ENCODE peak calls at places on chromosomes 6 and 20, in seven cellular contexts. One of them, this sample, is unnamed.
A peak's percentile ranks its signal among the peaks of the same experiment; 100 is the strongest.

GRCh38 chr6:1250489-1251197 is 61.3 kb upstream of the FOXQ1 start:
- DNase-seq in RPMI8226: no peak
- DNase-seq in adrenal gland: no peak
- DNase-seq in CD8-positive, alpha-beta memory T cell: no peak
- DNase-seq in NB4: no peak
- DNase-seq in small intestine: no peak
- DNase-seq in H7: no peak
- DNase-seq in this sample: no peak

GRCh38 chr20:23622839-23623343 is 14.9 kb downstream of the CST3 start:
- DNase-seq in small intestine: peak; percentile 80
- DNase-seq in CD8-positive, alpha-beta memory T cell: no peak
- DNase-seq in H7: no peak
- DNase-seq in RPMI8226: peak; percentile 36
- DNase-seq in adrenal gland: peak; percentile 83
- DNase-seq in NB4: peak; percentile 61
- DNase-seq in this sample: no peak

GRCh38 chr6:141415896-141416295 is 716.8 kb upstream of the GJE1 start:
- DNase-seq in NB4: no peak
- DNase-seq in adrenal gland: no peak
- DNase-seq in CD8-positive, alpha-beta memory T cell: no peak
- DNase-seq in small intestine: no peak
- DNase-seq in RPMI8226: no peak
- DNase-seq in H7: no peak
- DNase-seq in this sample: no peak

GRCh38 chr20:25000268-25000801 is 7.8 kb upstream of the APMAP start:
- DNase-seq in adrenal gland: peak; percentile 73
- DNase-seq in CD8-positive, alpha-beta memory T cell: no peak
- DNase-seq in small intestine: peak; percentile 66
- DNase-seq in NB4: peak; percentile 19
- DNase-seq in H7: no peak
- DNase-seq in RPMI8226: peak; percentile 53
- DNase-seq in this sample: no peak

GRCh38 chr6:132096245-132096644 is 145.1 kb upstream of the CCN2 start:
- DNase-seq in NB4: peak; percentile 4
- DNase-seq in RPMI8226: no peak
- DNase-seq in H7: no peak
- DNase-seq in small intestine: no peak
- DNase-seq in CD8-positive, alpha-beta memory T cell: no peak
- DNase-seq in adrenal gland: no peak
- DNase-seq in this sample: no peak

GRCh38 chr20:61310954-61311353 is 58.9 kb downstream of the CDH4 start:
- DNase-seq in RPMI8226: no peak
- DNase-seq in NB4: no peak
- DNase-seq in small intestine: no peak
- DNase-seq in adrenal gland: no peak
- DNase-seq in H7: no peak
- DNase-seq in CD8-positive, alpha-beta memory T cell: no peak
- DNase-seq in this sample: no peak

GRCh38 chr20:63125893-63126601 is 89.9 kb downstream of the YTHDF1 start:
- DNase-seq in adrenal gland: peak; percentile 7
- DNase-seq in small intestine: no peak
- DNase-seq in RPMI8226: no peak
- DNase-seq in NB4: no peak
- DNase-seq in H7: peak; percentile 66
- DNase-seq in CD8-positive, alpha-beta memory T cell: no peak
- DNase-seq in this sample: no peak

GRCh38 chr6:136086686-136087085 is 163.4 kb downstream of the MTFR2 start:
- DNase-seq in NB4: no peak
- DNase-seq in H7: no peak
- DNase-seq in RPMI8226: no peak
- DNase-seq in small intestine: no peak
- DNase-seq in CD8-positive, alpha-beta memory T cell: no peak
- DNase-seq in adrenal gland: no peak
- DNase-seq in this sample: no peak

GRCh38 chr6:136137008-136137689 is 113.0 kb downstream of the MTFR2 start:
- DNase-seq in H7: no peak
- DNase-seq in RPMI8226: no peak
- DNase-seq in adrenal gland: no peak
- DNase-seq in CD8-positive, alpha-beta memory T cell: no peak
- DNase-seq in NB4: no peak
- DNase-seq in small intestine: no peak
- DNase-seq in this sample: no peak

GRCh38 chr6:37283786-37284185 is 25.8 kb upstream of the TMEM217 start:
- DNase-seq in small intestine: no peak
- DNase-seq in H7: no peak
- DNase-seq in RPMI8226: no peak
- DNase-seq in CD8-positive, alpha-beta memory T cell: no peak
- DNase-seq in NB4: no peak
- DNase-seq in adrenal gland: peak; percentile 94
- DNase-seq in this sample: no peak

GRCh38 chr20:9286501-9286900 is 217.6 kb downstream of the PLCB4 start:
- DNase-seq in small intestine: no peak
- DNase-seq in H7: no peak
- DNase-seq in RPMI8226: no peak
- DNase-seq in adrenal gland: no peak
- DNase-seq in CD8-positive, alpha-beta memory T cell: no peak
- DNase-seq in NB4: no peak
- DNase-seq in this sample: no peak

GRCh38 chr20:60630609-60631008 is 621.5 kb upstream of the CDH4 start:
- DNase-seq in small intestine: no peak
- DNase-seq in H7: no peak
- DNase-seq in adrenal gland: no peak
- DNase-seq in NB4: no peak
- DNase-seq in CD8-positive, alpha-beta memory T cell: no peak
- DNase-seq in RPMI8226: no peak
- DNase-seq in this sample: no peak

GRCh38 chr6:2749972-2750600 is 636 bp downstream of the MYLK4 start:
- DNase-seq in adrenal gland: peak; percentile 52
- DNase-seq in H7: peak; percentile 57
- DNase-seq in CD8-positive, alpha-beta memory T cell: peak; percentile 45
- DNase-seq in NB4: peak; percentile 82
- DNase-seq in small intestine: peak; percentile 56
- DNase-seq in RPMI8226: peak; percentile 86
- DNase-seq in this sample: peak; percentile 64

GRCh38 chr6:142820336-142821016 is 124.5 kb downstream of the HIVEP2 start:
- DNase-seq in H7: no peak
- DNase-seq in adrenal gland: no peak
- DNase-seq in RPMI8226: no peak
- DNase-seq in NB4: no peak
- DNase-seq in CD8-positive, alpha-beta memory T cell: no peak
- DNase-seq in small intestine: no peak
- DNase-seq in this sample: peak; percentile 18

GRCh38 chr20:43563429-43563828 is 4.6 kb downstream of the SGK2 start:
- DNase-seq in small intestine: no peak
- DNase-seq in adrenal gland: no peak
- DNase-seq in RPMI8226: no peak
- DNase-seq in H7: no peak
- DNase-seq in CD8-positive, alpha-beta memory T cell: no peak
- DNase-seq in NB4: peak; percentile 67
- DNase-seq in this sample: no peak

GRCh38 chr6:145151624-145152023 is 583.7 kb downstream of the EPM2A start:
- DNase-seq in H7: no peak
- DNase-seq in NB4: no peak
- DNase-seq in small intestine: no peak
- DNase-seq in adrenal gland: no peak
- DNase-seq in RPMI8226: no peak
- DNase-seq in CD8-positive, alpha-beta memory T cell: no peak
- DNase-seq in this sample: no peak